ENCODE peak calls at places on chromosomes 3 and 15, in five cellular contexts. V, X, C, G and J are unnamed samples.
A peak's percentile ranks its signal among the peaks of the same experiment; 100 is the strongest.

GRCh38 chr3:38274864-38275649 is 7.0 kb upstream of the SLC22A14 start:
- DNase-seq in V (no peak), X (no peak), C (no peak), G (no peak), J (no peak)

GRCh38 chr3:152780553-152780952 is 54.4 kb upstream of the P2RY1 start:
- DNase-seq in V (no peak), X (no peak), C (no peak), G (no peak), J (no peak)

GRCh38 chr3:99246010-99246654 is 344.6 kb upstream of the DCBLD2 start:
- DNase-seq in V (peak; percentile 62), X (no peak), C (peak; percentile 56), G (no peak), J (no peak)

GRCh38 chr3:168427830-168428471 is 332.2 kb upstream of the GOLIM4 start:
- DNase-seq in V (no peak), X (no peak), C (no peak), G (no peak), J (no peak)

GRCh38 chr3:55716044-55716443 is 228.9 kb upstream of the WNT5A start:
- DNase-seq in V (no peak), X (no peak), C (no peak), G (no peak), J (no peak)

GRCh38 chr3:40414270-40414669 is 27.3 kb downstream of the ENTPD3 start:
- DNase-seq in V (no peak), X (no peak), C (no peak), G (no peak), J (no peak)

GRCh38 chr3:78476076-78476475 is 1291.7 kb downstream of the ROBO1 start:
- DNase-seq in V (no peak), X (no peak), C (no peak), G (no peak), J (no peak)

GRCh38 chr3:169657351-169658124 is 6.0 kb downstream of the MECOM start:
- DNase-seq in V (no peak), X (no peak), C (no peak), G (peak; percentile 72), J (no peak)

GRCh38 chr3:23916152-23916885 is 471 bp downstream of the NKIRAS1 start:
- DNase-seq in V (peak; percentile 11), X (no peak), C (no peak), G (no peak), J (no peak)

GRCh38 chr3:63192248-63192647 is 85.9 kb upstream of the SYNPR start:
- DNase-seq in V (no peak), X (no peak), C (no peak), G (no peak), J (no peak)

GRCh38 chr15:71542836-71543235 is 267.5 kb upstream of the NR2E3 start:
- DNase-seq in V (no peak), X (no peak), C (no peak), G (no peak), J (no peak)

GRCh38 chr3:67017211-67017610 is 19.1 kb downstream of the KBTBD8 start:
- DNase-seq in V (peak; percentile 6), X (no peak), C (no peak), G (no peak), J (no peak)

GRCh38 chr15:57544840-57545239 is 46.9 kb upstream of the MYZAP start:
- DNase-seq in V (no peak), X (no peak), C (no peak), G (no peak), J (no peak)